ENCODE peak calls at places on chromosomes 2 and 18, in eight cellular contexts. One of them, this sample, is unnamed.

GRCh38 chr2:121155502-121156056 is 129.4 kb downstream of the TFCP2L1 start:
- DNase-seq in sigmoid colon: no peak
- DNase-seq in uterus: no peak
- DNase-seq in heart left ventricle: no peak
- DNase-seq in A549: no peak
- DNase-seq in endothelial cell of umbilical vein: no peak
- DNase-seq in breast epithelium: peak; percentile 53
- DNase-seq in prostate gland: peak; percentile 73
- DNase-seq in this sample: no peak

GRCh38 chr2:118706371-118706770 is 141.1 kb downstream of the EN1 start:
- DNase-seq in sigmoid colon: no peak
- DNase-seq in uterus: no peak
- DNase-seq in heart left ventricle: no peak
- DNase-seq in A549: no peak
- DNase-seq in endothelial cell of umbilical vein: no peak
- DNase-seq in breast epithelium: no peak
- DNase-seq in prostate gland: no peak
- DNase-seq in this sample: no peak

GRCh38 chr2:119678021-119678656 is 862 bp upstream of the TMEM177 start:
- DNase-seq in sigmoid colon: no peak
- DNase-seq in uterus: no peak
- DNase-seq in heart left ventricle: no peak
- DNase-seq in A549: no peak
- DNase-seq in endothelial cell of umbilical vein: no peak
- DNase-seq in breast epithelium: no peak
- DNase-seq in prostate gland: no peak
- DNase-seq in this sample: no peak

GRCh38 chr2:84792856-84793522 is 87.9 kb downstream of the TRABD2A start:
- DNase-seq in sigmoid colon: no peak
- DNase-seq in uterus: no peak
- DNase-seq in heart left ventricle: no peak
- DNase-seq in A549: peak; percentile 10
- DNase-seq in endothelial cell of umbilical vein: no peak
- DNase-seq in breast epithelium: no peak
- DNase-seq in prostate gland: no peak
- DNase-seq in this sample: no peak

GRCh38 chr2:216216951-216217903 is 108.1 kb downstream of the XRCC5 start:
- DNase-seq in sigmoid colon: no peak
- DNase-seq in uterus: no peak
- DNase-seq in heart left ventricle: no peak
- DNase-seq in A549: peak; percentile 13
- DNase-seq in endothelial cell of umbilical vein: peak; percentile 55
- DNase-seq in breast epithelium: no peak
- DNase-seq in prostate gland: no peak
- DNase-seq in this sample: no peak

GRCh38 chr18:62899534-62899933 is 184.2 kb downstream of the PHLPP1 start:
- DNase-seq in sigmoid colon: no peak
- DNase-seq in uterus: no peak
- DNase-seq in heart left ventricle: no peak
- DNase-seq in A549: no peak
- DNase-seq in endothelial cell of umbilical vein: no peak
- DNase-seq in breast epithelium: no peak
- DNase-seq in prostate gland: no peak
- DNase-seq in this sample: no peak

GRCh38 chr2:173130521-173131467 is 55.1 kb downstream of the MAP3K20 start:
- DNase-seq in sigmoid colon: no peak
- DNase-seq in uterus: no peak
- DNase-seq in heart left ventricle: no peak
- DNase-seq in A549: no peak
- DNase-seq in endothelial cell of umbilical vein: no peak
- DNase-seq in breast epithelium: no peak
- DNase-seq in prostate gland: no peak
- DNase-seq in this sample: no peak

GRCh38 chr2:238892796-238893195 is 44.9 kb downstream of the TWIST2 start:
- DNase-seq in sigmoid colon: no peak
- DNase-seq in uterus: peak; percentile 19
- DNase-seq in heart left ventricle: no peak
- DNase-seq in A549: no peak
- DNase-seq in endothelial cell of umbilical vein: no peak
- DNase-seq in breast epithelium: no peak
- DNase-seq in prostate gland: no peak
- DNase-seq in this sample: no peak

GRCh38 chr2:236209535-236209934 is 41.3 kb upstream of the GBX2 start:
- DNase-seq in sigmoid colon: no peak
- DNase-seq in uterus: no peak
- DNase-seq in heart left ventricle: no peak
- DNase-seq in A549: no peak
- DNase-seq in endothelial cell of umbilical vein: peak; percentile 19
- DNase-seq in breast epithelium: no peak
- DNase-seq in prostate gland: no peak
- DNase-seq in this sample: no peak

GRCh38 chr2:172698041-172698863 is 37.4 kb upstream of the RAPGEF4 start:
- DNase-seq in sigmoid colon: no peak
- DNase-seq in uterus: no peak
- DNase-seq in heart left ventricle: no peak
- DNase-seq in A549: peak; percentile 56
- DNase-seq in endothelial cell of umbilical vein: peak; percentile 74
- DNase-seq in breast epithelium: no peak
- DNase-seq in prostate gland: no peak
- DNase-seq in this sample: no peak

GRCh38 chr2:54565551-54565950 is 109.4 kb downstream of the SPTBN1 start:
- DNase-seq in sigmoid colon: no peak
- DNase-seq in uterus: no peak
- DNase-seq in heart left ventricle: no peak
- DNase-seq in A549: no peak
- DNase-seq in endothelial cell of umbilical vein: peak; percentile 56
- DNase-seq in breast epithelium: no peak
- DNase-seq in prostate gland: no peak
- DNase-seq in this sample: no peak

GRCh38 chr18:79924814-79925655 is 26.4 kb downstream of the SLC66A2 start:
- DNase-seq in sigmoid colon: peak; percentile 62
- DNase-seq in uterus: peak; percentile 27
- DNase-seq in heart left ventricle: peak; percentile 49
- DNase-seq in A549: no peak
- DNase-seq in endothelial cell of umbilical vein: no peak
- DNase-seq in breast epithelium: peak; percentile 25
- DNase-seq in prostate gland: no peak
- DNase-seq in this sample: peak; percentile 80

GRCh38 chr2:98749053-98749450 is 18.1 kb upstream of the MGAT4A start:
- DNase-seq in sigmoid colon: no peak
- DNase-seq in uterus: no peak
- DNase-seq in heart left ventricle: peak; percentile 48
- DNase-seq in A549: no peak
- DNase-seq in endothelial cell of umbilical vein: no peak
- DNase-seq in breast epithelium: no peak
- DNase-seq in prostate gland: no peak
- DNase-seq in this sample: no peak

GRCh38 chr2:56325661-56326345 is 142.0 kb downstream of the CCDC85A start:
- DNase-seq in sigmoid colon: no peak
- DNase-seq in uterus: no peak
- DNase-seq in heart left ventricle: no peak
- DNase-seq in A549: no peak
- DNase-seq in endothelial cell of umbilical vein: no peak
- DNase-seq in breast epithelium: no peak
- DNase-seq in prostate gland: no peak
- DNase-seq in this sample: no peak

GRCh38 chr2:55999790-56000189 is 76.2 kb upstream of the EFEMP1 start:
- DNase-seq in sigmoid colon: no peak
- DNase-seq in uterus: no peak
- DNase-seq in heart left ventricle: no peak
- DNase-seq in A549: no peak
- DNase-seq in endothelial cell of umbilical vein: no peak
- DNase-seq in breast epithelium: no peak
- DNase-seq in prostate gland: no peak
- DNase-seq in this sample: no peak

GRCh38 chr18:11025671-11026070 is 123.7 kb downstream of the PIEZO2 start:
- DNase-seq in sigmoid colon: no peak
- DNase-seq in uterus: no peak
- DNase-seq in heart left ventricle: no peak
- DNase-seq in A549: peak; percentile 4
- DNase-seq in endothelial cell of umbilical vein: no peak
- DNase-seq in breast epithelium: no peak
- DNase-seq in prostate gland: no peak
- DNase-seq in this sample: no peak

GRCh38 chr18:11031966-11032365 is 117.4 kb downstream of the PIEZO2 start:
- DNase-seq in sigmoid colon: no peak
- DNase-seq in uterus: no peak
- DNase-seq in heart left ventricle: no peak
- DNase-seq in A549: no peak
- DNase-seq in endothelial cell of umbilical vein: no peak
- DNase-seq in breast epithelium: no peak
- DNase-seq in prostate gland: no peak
- DNase-seq in this sample: no peak

GRCh38 chr18:11029021-11029420 is 120.3 kb downstream of the PIEZO2 start:
- DNase-seq in sigmoid colon: no peak
- DNase-seq in uterus: no peak
- DNase-seq in heart left ventricle: no peak
- DNase-seq in A549: no peak
- DNase-seq in endothelial cell of umbilical vein: no peak
- DNase-seq in breast epithelium: no peak
- DNase-seq in prostate gland: no peak
- DNase-seq in this sample: no peak

GRCh38 chr18:11025270-11025669 is 124.1 kb downstream of the PIEZO2 start:
- DNase-seq in sigmoid colon: no peak
- DNase-seq in uterus: no peak
- DNase-seq in heart left ventricle: no peak
- DNase-seq in A549: no peak
- DNase-seq in endothelial cell of umbilical vein: peak; percentile 34
- DNase-seq in breast epithelium: no peak
- DNase-seq in prostate gland: no peak
- DNase-seq in this sample: no peak

GRCh38 chr18:11027862-11028261 is 121.5 kb downstream of the PIEZO2 start:
- DNase-seq in sigmoid colon: no peak
- DNase-seq in uterus: no peak
- DNase-seq in heart left ventricle: no peak
- DNase-seq in A549: no peak
- DNase-seq in endothelial cell of umbilical vein: peak; percentile 15
- DNase-seq in breast epithelium: no peak
- DNase-seq in prostate gland: no peak
- DNase-seq in this sample: no peak
- TF ChIP-seq POLR2A in sigmoid colon: no peak
- TF ChIP-seq POLR2A in uterus: no peak
- TF ChIP-seq POLR2A in heart left ventricle: no peak
- TF ChIP-seq POLR2A in A549: no peak
- TF ChIP-seq POLR2A in endothelial cell of umbilical vein: no peak
- TF ChIP-seq POLR2A in breast epithelium: no peak
- TF ChIP-seq POLR2A in prostate gland: no peak
- TF ChIP-seq POLR2A in this sample: no peak

GRCh38 chr2:106165064-106165463 is 29.0 kb downstream of the UXS1 start:
- DNase-seq in sigmoid colon: no peak
- DNase-seq in uterus: no peak
- DNase-seq in heart left ventricle: no peak
- DNase-seq in A549: no peak
- DNase-seq in endothelial cell of umbilical vein: no peak
- DNase-seq in breast epithelium: no peak
- DNase-seq in prostate gland: no peak
- DNase-seq in this sample: no peak
- H3K4me1 ChIP-seq in sigmoid colon: no peaks in the 10 kb centered on the region
- H3K4me1 ChIP-seq in uterus: no peaks in the 10 kb centered on the region
- H3K4me1 ChIP-seq in heart left ventricle: peaks cover 10% of the 10 kb centered on the region
- H3K4me1 ChIP-seq in A549: peaks cover 16% of the 10 kb centered on the region
- H3K4me1 ChIP-seq in endothelial cell of umbilical vein: no peaks in the 10 kb centered on the region
- H3K4me1 ChIP-seq in breast epithelium: no peaks in the 10 kb centered on the region
- H3K4me1 ChIP-seq in prostate gland: no peaks in the 10 kb centered on the region
- H3K4me1 ChIP-seq in this sample: peaks cover 13% of the 10 kb centered on the region

GRCh38 chr18:74595425-74595824 is 2.2 kb upstream of the ZNF407 start:
- DNase-seq in sigmoid colon: no peak
- DNase-seq in uterus: no peak
- DNase-seq in heart left ventricle: no peak
- DNase-seq in A549: no peak
- DNase-seq in endothelial cell of umbilical vein: no peak
- DNase-seq in breast epithelium: no peak
- DNase-seq in prostate gland: no peak
- DNase-seq in this sample: no peak

GRCh38 chr18:74598350-74599001 is 806 bp downstream of the ZNF407 start:
- DNase-seq in sigmoid colon: peak; percentile 80
- DNase-seq in uterus: peak; percentile 34
- DNase-seq in heart left ventricle: peak; percentile 75
- DNase-seq in A549: peak; percentile 51
- DNase-seq in endothelial cell of umbilical vein: no peak
- DNase-seq in breast epithelium: peak; percentile 53
- DNase-seq in prostate gland: peak; percentile 15
- DNase-seq in this sample: peak; percentile 34

GRCh38 chr18:74597662-74598349 is at the start of gene ZNF407:
- DNase-seq in sigmoid colon: peak; percentile 93
- DNase-seq in uterus: peak; percentile 89
- DNase-seq in heart left ventricle: peak; percentile 91
- DNase-seq in A549: peak; percentile 92
- DNase-seq in endothelial cell of umbilical vein: peak; percentile 91
- DNase-seq in breast epithelium: peak; percentile 80
- DNase-seq in prostate gland: peak; percentile 83
- DNase-seq in this sample: peak; percentile 81

GRCh38 chr18:74596959-74597661 is 560 bp upstream of the ZNF407 start:
- DNase-seq in sigmoid colon: peak; percentile 87
- DNase-seq in uterus: peak; percentile 63
- DNase-seq in heart left ventricle: peak; percentile 80
- DNase-seq in A549: peak; percentile 72
- DNase-seq in endothelial cell of umbilical vein: peak; percentile 78
- DNase-seq in breast epithelium: peak; percentile 65
- DNase-seq in prostate gland: peak; percentile 57
- DNase-seq in this sample: peak; percentile 43
- TF ChIP-seq POLR2A in sigmoid colon: no peak
- TF ChIP-seq POLR2A in uterus: no peak
- TF ChIP-seq POLR2A in heart left ventricle: no peak
- TF ChIP-seq POLR2A in A549: no peak
- TF ChIP-seq POLR2A in endothelial cell of umbilical vein: peak; percentile 46
- TF ChIP-seq POLR2A in breast epithelium: peak; percentile 19
- TF ChIP-seq POLR2A in prostate gland: peak; percentile 10
- TF ChIP-seq POLR2A in this sample: peak; percentile 63

DNA sequence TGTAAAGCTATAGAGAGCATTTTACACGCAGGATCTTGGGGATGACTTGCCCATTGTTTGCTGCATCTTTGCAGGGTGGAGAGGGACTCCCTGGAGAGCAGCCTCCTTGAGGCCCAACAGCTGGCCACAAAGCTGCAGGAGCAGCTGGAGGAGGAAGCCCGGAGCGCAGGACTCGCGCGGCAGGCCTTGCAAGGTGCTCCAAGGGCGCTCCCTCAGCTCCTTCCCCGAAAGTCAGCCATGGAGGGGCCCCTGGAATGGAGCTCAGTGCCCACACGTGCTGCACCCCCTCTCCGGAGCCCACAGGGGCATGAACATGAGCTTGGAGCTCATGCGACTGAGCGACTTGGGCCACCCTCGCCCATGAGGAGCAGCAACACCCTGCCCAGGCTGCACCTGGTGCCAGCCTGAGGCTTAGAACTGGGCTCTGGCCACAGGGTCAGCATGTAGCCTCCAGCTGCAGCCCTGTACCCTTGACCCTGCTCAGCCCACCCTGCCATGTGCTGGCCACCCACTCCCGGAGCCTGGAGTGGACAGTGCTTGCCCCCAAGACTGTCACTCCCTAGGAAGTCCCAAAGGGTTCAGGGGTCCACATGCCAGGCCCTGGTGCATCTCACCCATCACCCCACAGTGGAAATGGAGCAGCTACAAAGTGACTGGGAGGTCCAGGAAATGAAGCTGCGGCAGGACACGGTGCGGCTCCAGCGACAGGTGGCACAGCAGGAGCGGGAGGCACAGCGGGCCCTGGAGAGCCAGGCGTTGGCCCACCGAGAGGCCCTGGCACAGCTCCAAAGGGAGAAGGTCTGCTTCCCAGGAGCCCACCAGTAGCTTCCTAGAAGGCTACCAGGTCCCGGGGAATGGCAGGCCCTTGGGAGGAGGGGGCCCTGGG is 43.0 kb downstream of the CROCC2 start:
- DNase-seq in sigmoid colon: peak; percentile 48
- DNase-seq in uterus: peak; percentile 11
- DNase-seq in heart left ventricle: peak; percentile 15
- DNase-seq in A549: no peak
- DNase-seq in endothelial cell of umbilical vein: no peak
- DNase-seq in breast epithelium: peak; percentile 35
- DNase-seq in prostate gland: no peak
- DNase-seq in this sample: peak; percentile 1
- H3K4me1 ChIP-seq in sigmoid colon: no peaks in the 10 kb centered on the region
- H3K4me1 ChIP-seq in uterus: no peaks in the 10 kb centered on the region
- H3K4me1 ChIP-seq in heart left ventricle: peaks cover 4% of the 10 kb centered on the region
- H3K4me1 ChIP-seq in A549: no peaks in the 10 kb centered on the region
- H3K4me1 ChIP-seq in endothelial cell of umbilical vein: no peaks in the 10 kb centered on the region
- H3K4me1 ChIP-seq in breast epithelium: no peaks in the 10 kb centered on the region
- H3K4me1 ChIP-seq in prostate gland: no peaks in the 10 kb centered on the region
- H3K4me1 ChIP-seq in this sample: no peaks in the 10 kb centered on the region

This sample was measured in gastrocnemius medialis.